ENCODE peak calls at places on chromosomes 12 and 14, in six cellular contexts. E is tibial nerve; T is heart left ventricle; G is effector memory CD4-positive, alpha-beta T cell; Z is spleen; A is CD8-positive, alpha-beta T cell. N is an unnamed sample. For H3K36me3, the result is how much of the 10 kb centered on the place peaks cover.

GRCh38 chr14:54316652-54317051 is 80.2 kb upstream of the CDKN3 start:
- DNase-seq in T (no peak), E (no peak), A (no peak), G (no peak), Z (no peak), N (no peak)

GRCh38 chr12:100964026-100964425 is 169.4 kb downstream of the ANO4 start:
- DNase-seq in Z (no peak), T (no peak), G (no peak), A (no peak), E (no peak), N (no peak)

GRCh38 chr12:92561543-92561899 is 141.3 kb upstream of the PLEKHG7 start:
- DNase-seq in A (no peak), G (no peak), Z (no peak), T (peak), E (peak), N (peak)

GRCh38 chr12:95767703-95768102 is 22.9 kb downstream of the NTN4 start:
- DNase-seq in T (no peak), A (no peak), G (no peak), E (no peak), Z (no peak), N (no peak)

GRCh38 chr12:77249892-77250291 is 184.5 kb upstream of the E2F7 start:
- DNase-seq in E (no peak), T (no peak), G (no peak), A (no peak), Z (no peak), N (no peak)

GRCh38 chr14:93347850-93348249 is 868 bp downstream of the COX8C start:
- DNase-seq in Z (no peak), T (no peak), E (no peak), A (no peak), G (no peak), N (no peak)

GRCh38 chr12:126051611-126052107 is 986.4 kb downstream of the AACS start:
- DNase-seq in E (no peak), T (no peak), Z (no peak), A (no peak), G (no peak), N (no peak)

GRCh38 chr12:120842595-120842994 is 61.6 kb downstream of the SPPL3 start:
- DNase-seq in G (no peak), A (no peak), T (no peak), E (no peak), Z (no peak), N (no peak)

GRCh38 chr12:91091916-91092715 is 19.2 kb downstream of the LUM start:
- DNase-seq in G (no peak), A (no peak), T (no peak), Z (no peak), E (no peak), N (no peak)

GRCh38 chr14:76965232-76965631 is 63.3 kb downstream of the IRF2BPL start:
- DNase-seq in Z (no peak), A (no peak), T (no peak), E (no peak), G (no peak), N (no peak)

GRCh38 chr14:93133476-93133875 is 17.8 kb upstream of the ITPK1 start:
- DNase-seq in A (no peak), E (no peak), T (no peak), G (no peak), Z (no peak), N (no peak)

GRCh38 chr12:81439344-81439743 is 319.8 kb downstream of the PPFIA2 start:
- DNase-seq in E (no peak), A (no peak), T (no peak), Z (no peak), G (no peak), N (no peak)

GRCh38 chr12:67052981-67053380 is 216.2 kb upstream of the CAND1 start:
- DNase-seq in E (no peak), A (no peak), Z (no peak), G (no peak), T (no peak), N (no peak)

GRCh38 chr12:131756441-131756840 is 45.6 kb downstream of the SFSWAP start:
- DNase-seq in Z (no peak), T (no peak), E (no peak), A (no peak), G (no peak), N (no peak)
- H3K36me3 ChIP-seq in Z (under half), T (half or more), E (under half), A (half or more), G (half or more), N (half or more)

GRCh38 chr12:26698186-26698585 is 134.8 kb downstream of the ITPR2 start:
- DNase-seq in G (no peak), Z (no peak), A (no peak), E (no peak), T (no peak), N (no peak)
- H3K4me3 ChIP-seq in G (no peak), Z (no peak), A (no peak), E (no peak), T (no peak), N (no peak)

GRCh38 chr12:55820679-55821078 is 2.8 kb downstream of the ORMDL2 start:
- DNase-seq in G (no peak), Z (no peak), A (no peak), E (no peak), T (no peak), N (no peak)
- H3K36me3 ChIP-seq in G (under half), Z (under half), A (under half), E (under half), T (under half), N (under half)

GRCh38 chr12:6335451-6336078 is 6.3 kb downstream of the TNFRSF1A start:
- DNase-seq in T (peak), E (peak), Z (peak), A (peak), G (peak), N (peak)
- H3K4me3 ChIP-seq in T (peak), E (peak), Z (peak), A (peak), G (peak), N (peak)

GRCh38 chr12:20917819-20918218 is 107.3 kb downstream of the SLCO1B3 start:
- DNase-seq in E (no peak), T (no peak), A (no peak), G (no peak), Z (no peak), N (no peak)
- H3K36me3 ChIP-seq in E (under half), T (under half), A (under half), G (under half), Z (under half), N (under half)

GRCh38 chr12:57238854-57239554 is 9.5 kb downstream of the SHMT2 start:
- DNase-seq in A (peak), E (peak), T (peak), G (peak), Z (peak), N (peak)

GRCh38 chr12:57240069-57240921 is 10.7 kb downstream of the STAC3 start:
- DNase-seq in E (no peak), Z (peak), A (peak), G (peak), T (peak), N (no peak)

GRCh38 chr12:57240926-57241555 is 9.9 kb downstream of the STAC3 start:
- DNase-seq in T (no peak), G (no peak), Z (peak), E (no peak), A (no peak), N (no peak)

GRCh38 chr12:57237952-57238853 is 8.7 kb downstream of the SHMT2 start:
- DNase-seq in E (no peak), T (peak), A (no peak), G (no peak), Z (peak), N (no peak)

DNA sequence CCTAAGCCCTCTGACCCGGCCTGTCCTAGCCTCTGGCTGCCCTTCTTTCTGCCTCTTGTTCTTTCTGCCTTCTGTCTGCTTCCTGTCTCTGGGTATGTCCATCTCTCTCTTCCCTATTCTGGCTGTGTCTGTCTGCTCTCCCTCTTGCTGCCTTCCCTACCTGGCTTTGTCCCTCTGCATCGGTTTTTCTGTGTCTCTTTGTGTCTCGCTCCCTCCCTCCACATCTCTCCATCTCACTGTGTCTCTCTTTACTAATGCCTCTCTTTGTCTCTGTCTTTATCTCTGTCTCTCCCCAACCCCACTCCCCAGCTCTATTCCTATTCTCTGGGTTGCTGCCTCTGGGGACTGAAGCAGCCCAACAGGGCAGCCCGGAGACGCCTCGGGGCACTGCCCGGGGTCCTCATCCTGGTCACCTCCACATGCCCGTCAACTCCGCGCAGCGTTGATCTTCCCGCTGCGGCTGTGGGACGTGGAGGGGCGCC is 10.1 kb downstream of the SHMT2 start:
- DNase-seq in Z (no peak), T (no peak), A (no peak), G (no peak), E (no peak), N (no peak)
- H3K4me3 ChIP-seq in Z (peak), T (peak), A (peak), G (peak), E (peak), N (peak)

DNA sequence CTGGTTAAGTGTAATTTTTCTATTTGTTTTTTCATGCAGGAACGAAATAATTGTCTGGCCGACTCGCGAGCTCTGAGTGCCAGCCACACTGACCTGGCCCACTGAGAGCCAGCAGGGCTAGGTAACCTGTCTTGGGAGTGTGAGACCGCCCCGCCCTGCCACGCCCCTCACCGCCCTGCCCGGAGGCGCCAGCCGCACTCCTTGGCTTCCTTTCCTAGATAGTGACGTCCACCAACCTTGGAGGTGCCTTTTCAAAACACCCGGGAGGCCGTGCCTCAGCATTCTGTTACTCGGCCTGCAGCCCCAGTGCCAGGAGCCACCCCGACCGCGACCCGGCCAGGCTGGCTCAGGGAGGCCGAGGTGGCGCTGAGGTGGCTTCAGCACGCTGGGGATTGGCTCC is 21.7 kb downstream of the XRCC3 start:
- DNase-seq in A (no peak), T (peak), Z (peak), E (no peak), G (no peak), N (no peak)
- H3K36me3 ChIP-seq in A (under half), T (under half), Z (under half), E (under half), G (under half), N (under half)

DNA sequence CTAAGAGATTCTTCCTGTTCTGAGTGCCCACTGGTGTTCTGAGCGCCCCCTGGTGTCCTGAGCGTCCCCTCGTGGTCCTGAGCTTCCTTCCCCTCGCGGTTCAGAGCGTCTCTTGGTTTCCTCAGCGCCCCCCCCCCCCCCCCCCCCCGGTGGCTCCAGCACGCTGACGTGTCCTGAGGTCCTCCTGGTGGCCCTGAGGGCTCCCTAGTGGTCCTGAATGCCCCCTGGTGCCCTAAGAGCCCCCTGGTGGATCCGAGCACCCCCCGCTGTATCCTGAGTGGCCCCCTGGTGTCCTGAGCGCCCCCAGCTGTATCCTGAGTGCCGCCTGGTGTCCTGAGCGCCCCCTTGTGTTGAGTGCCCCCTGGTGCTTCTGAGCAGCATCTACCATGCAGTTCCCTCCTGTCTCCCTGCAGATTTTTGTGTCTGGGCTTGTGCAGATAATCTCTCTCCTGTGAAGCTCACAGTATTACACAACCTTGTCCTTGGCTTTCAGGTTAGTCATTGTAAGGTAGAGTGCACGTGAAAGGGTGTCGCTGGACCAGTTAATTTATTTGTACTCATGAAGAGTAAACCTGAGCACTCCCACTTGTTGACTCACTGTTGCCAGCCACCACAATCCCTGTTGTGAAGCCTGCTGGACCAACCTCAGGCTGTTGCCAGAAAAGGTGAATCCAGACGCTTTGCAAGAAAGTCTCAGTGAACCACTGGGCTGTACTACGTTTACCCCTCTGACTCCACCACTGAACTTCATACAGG is 1168.4 kb downstream of the TMEM121 start:
- DNase-seq in E (peak), A (peak), G (peak), T (no peak), Z (peak), N (no peak)
- H3K4me3 ChIP-seq in E (no peak), A (no peak), G (no peak), T (no peak), Z (no peak), N (no peak)